ENCODE peak calls at places on chromosomes 16 and 17, in nine cellular contexts. B, J, I, A, D, T, F, K and L are unnamed samples.

GRCh38 chr16:85847681-85848601 is 48.4 kb downstream of the COX4I1 start:
- DNase-seq in J (peak; percentile 48), F (no peak), T (no peak), K (no peak), A (no peak), I (no peak), D (peak; percentile 96), B (no peak), L (no peak)

GRCh38 chr16:27389272-27389961 is 12.6 kb upstream of the IL21R start:
- DNase-seq in T (no peak), A (no peak), B (no peak), J (no peak), K (no peak), I (no peak), F (no peak), D (no peak), L (no peak)

GRCh38 chr17:79832211-79833109 is 6.8 kb downstream of the CBX4 start:
- DNase-seq in J (peak; percentile 67), A (peak; percentile 89), D (peak; percentile 85), K (peak; percentile 63), F (peak; percentile 74), T (no peak), I (no peak), B (peak; percentile 55), L (no peak)

GRCh38 chr16:8893426-8893825 is 11.3 kb downstream of the LITAFD start:
- DNase-seq in I (no peak), B (no peak), F (no peak), J (peak; percentile 36), T (no peak), A (no peak), D (no peak), K (no peak), L (no peak)

GRCh38 chr16:5551909-5552308 is 454.3 kb upstream of the EEF2KMT start:
- DNase-seq in K (no peak), I (no peak), T (no peak), J (no peak), F (no peak), D (no peak), A (no peak), B (no peak), L (no peak)

GRCh38 chr17:49528966-49529365 is 33.9 kb downstream of the NGFR start:
- DNase-seq in K (peak; percentile 23), B (no peak), F (no peak), I (no peak), J (no peak), T (no peak), A (no peak), D (no peak), L (peak; percentile 22)

GRCh38 chr17:28685366-28685765 is 23.4 kb downstream of the SUPT6H start:
- DNase-seq in D (no peak), T (no peak), K (no peak), F (no peak), J (no peak), I (no peak), A (no peak), B (no peak), L (peak; percentile 62)

GRCh38 chr16:11025120-11025531 is 80.8 kb downstream of the CLEC16A start:
- DNase-seq in K (no peak), I (no peak), D (no peak), A (no peak), J (no peak), B (no peak), T (no peak), F (no peak), L (no peak)

GRCh38 chr17:78127888-78128615 is 503 bp downstream of the TMC6 start:
- DNase-seq in A (no peak), F (no peak), B (peak; percentile 48), K (peak; percentile 84), D (peak; percentile 45), T (no peak), J (peak; percentile 65), I (peak; percentile 51), L (peak; percentile 77)

GRCh38 chr16:14476183-14476582 is 153.9 kb downstream of the PARN start:
- DNase-seq in T (no peak), A (no peak), B (no peak), D (no peak), F (no peak), J (no peak), K (no peak), I (no peak), L (no peak)

GRCh38 chr17:80363518-80364090 is 51.4 kb upstream of the ENDOV start:
- DNase-seq in A (peak; percentile 71), F (no peak), D (no peak), B (no peak), J (peak; percentile 65), K (no peak), T (no peak), I (no peak), L (peak; percentile 51)

GRCh38 chr17:67244621-67245072 is 349 bp downstream of the HELZ start:
- DNase-seq in T (no peak), K (peak; percentile 83), F (no peak), J (no peak), D (no peak), I (peak; percentile 19), B (no peak), A (no peak), L (no peak)

GRCh38 chr17:50264263-50265113 is 9.8 kb upstream of the TMEM92 start:
- DNase-seq in B (no peak), F (peak; percentile 63), I (no peak), T (no peak), A (peak; percentile 61), K (peak; percentile 67), J (peak; percentile 74), D (no peak), L (peak; percentile 66)

GRCh38 chr17:31008374-31009035 is 37.7 kb downstream of the RNF135 start:
- DNase-seq in D (no peak), J (peak; percentile 73), I (peak; percentile 64), F (peak; percentile 87), K (no peak), B (peak; percentile 65), A (peak; percentile 94), T (no peak), L (peak; percentile 82)

GRCh38 chr17:1724351-1724868 is at the start of gene WDR81:
- DNase-seq in I (peak; percentile 94), A (peak; percentile 97), T (peak; percentile 98), F (peak; percentile 90), B (peak; percentile 93), J (peak; percentile 96), D (peak; percentile 72), K (peak; percentile 98), L (peak; percentile 96)

GRCh38 chr17:1727258-1727789 is 2.8 kb downstream of the WDR81 start:
- DNase-seq in T (no peak), J (peak; percentile 64), I (no peak), K (no peak), A (peak; percentile 72), B (no peak), F (no peak), D (no peak), L (no peak)

GRCh38 chr17:1726626-1727257 is 2.2 kb downstream of the WDR81 start:
- DNase-seq in B (no peak), K (no peak), I (no peak), T (no peak), J (no peak), F (no peak), D (no peak), A (no peak), L (no peak)

GRCh38 chr17:1725642-1726511 is 1.4 kb downstream of the WDR81 start:
- DNase-seq in A (peak; percentile 86), T (no peak), B (no peak), K (peak; percentile 20), D (no peak), J (peak; percentile 60), F (no peak), I (no peak), L (peak; percentile 64)

GRCh38 chr17:1724869-1725641 is 551 bp downstream of the WDR81 start:
- DNase-seq in J (no peak), B (no peak), D (no peak), T (no peak), K (peak; percentile 81), A (no peak), I (no peak), F (peak; percentile 71), L (peak; percentile 73)
- TF ChIP-seq POLR2AphosphoS5 in J (no peak), B (no peak), D (no peak), T (no peak), K (no peak), A (no peak), I (no peak), F (no peak), L (no peak)

DNA sequence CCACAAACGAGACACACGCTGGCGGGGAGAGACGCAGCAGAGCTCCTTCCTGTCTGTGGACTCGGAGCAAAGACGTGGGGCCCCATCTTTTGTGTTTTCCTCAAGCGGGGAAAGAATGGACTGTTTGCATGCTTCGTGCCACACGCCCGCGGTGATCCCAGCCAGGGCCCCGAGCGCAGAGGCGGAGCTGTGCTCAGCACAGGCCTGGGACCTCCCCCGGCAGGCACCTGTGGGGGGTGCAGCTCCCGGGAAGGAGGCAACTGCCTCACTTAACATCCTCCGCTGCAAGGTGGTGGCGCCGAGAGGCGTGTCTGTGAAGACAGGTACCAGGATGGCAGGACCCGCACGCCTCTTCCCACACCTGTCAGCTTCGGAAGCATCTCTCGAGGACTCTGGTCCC is 19.2 kb downstream of the TRARG1 start:
- DNase-seq in F (peak; percentile 73), B (no peak), T (no peak), I (no peak), J (no peak), D (no peak), A (peak; percentile 81), K (no peak), L (no peak)
- H3K27me3 ChIP-seq in F (no peaks in the 10 kb centered on the region), B (peaks cover 83% of the 10 kb centered on the region), T (no peaks in the 10 kb centered on the region), I (peaks cover 41% of the 10 kb centered on the region), J (peaks cover 48% of the 10 kb centered on the region), D (peaks cover 19% of the 10 kb centered on the region), A (no peaks in the 10 kb centered on the region), K (peaks cover 24% of the 10 kb centered on the region), L (peaks cover 62% of the 10 kb centered on the region)

DNA sequence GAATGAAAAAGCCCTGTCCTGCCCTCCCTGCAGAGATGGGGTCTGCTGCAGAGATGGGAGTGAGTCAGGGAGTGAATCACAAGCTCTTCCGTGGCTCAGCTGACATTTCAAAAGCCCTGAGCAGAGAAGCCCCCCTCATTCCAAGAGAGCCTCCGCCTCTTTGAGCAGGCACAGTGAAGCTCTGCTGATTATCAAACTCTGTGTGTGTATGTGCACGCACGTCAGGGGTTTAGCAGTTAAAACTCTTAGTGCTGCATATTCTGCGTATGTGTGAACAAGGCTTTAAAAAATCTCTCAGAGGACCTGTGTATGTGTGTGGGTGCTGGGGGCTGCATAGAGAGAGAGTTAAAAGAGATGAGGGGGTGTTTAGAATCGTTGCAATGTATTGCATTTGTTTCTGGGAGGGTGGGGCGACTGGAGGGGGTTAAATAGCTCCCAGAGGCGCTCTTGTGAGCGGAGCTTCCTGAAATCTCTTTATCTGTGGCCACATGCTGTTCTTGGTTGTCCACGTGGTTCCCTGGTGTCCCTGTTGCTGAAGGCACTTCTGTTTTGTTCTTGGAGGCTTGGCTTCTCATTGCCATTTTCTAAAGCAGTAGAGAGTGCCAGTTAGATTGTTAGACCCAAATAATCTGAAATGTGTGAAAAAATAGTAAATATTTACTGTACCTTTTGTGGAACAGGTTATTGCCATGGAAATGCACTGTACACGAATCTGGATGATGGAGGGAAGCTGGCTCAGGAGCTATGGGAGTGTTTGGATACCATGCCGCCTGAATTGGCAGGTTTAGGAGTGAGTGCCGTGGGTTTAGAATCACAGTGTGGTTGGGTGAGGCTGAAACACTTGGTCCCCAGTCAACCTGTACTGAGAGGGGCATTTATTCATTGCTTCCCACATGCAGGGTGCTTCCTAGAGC is 116.6 kb downstream of the PRKCB start:
- DNase-seq in F (no peak), J (no peak), T (no peak), K (peak; percentile 22), A (no peak), D (no peak), B (no peak), I (no peak), L (no peak)
- TF ChIP-seq EP300 in F (no peak), J (no peak), T (no peak), K (no peak), A (no peak), D (no peak), B (no peak), I (no peak), L (no peak)

GRCh38 chr16:1097800-1098199 is 1.8 kb upstream of the C1QTNF8 start:
- DNase-seq in B (no peak), A (peak; percentile 78), J (no peak), D (no peak), T (no peak), I (no peak), K (no peak), F (no peak), L (no peak)
- TF ChIP-seq POLR2AphosphoS5 in B (no peak), A (no peak), J (peak; percentile 18), D (no peak), T (no peak), I (no peak), K (no peak), F (no peak), L (no peak)